ENCODE peak calls at places on chromosomes 13 and 19, in seven cellular contexts. B, T, S, Y, I, U and G are unnamed samples.

GRCh38 chr13:20000062-20000552 is 41.6 kb downstream of the ZMYM2 start:
- DNase-seq in B (no peak), T (no peak), S (no peak), Y (no peak), I (no peak), U (no peak), G (no peak)

GRCh38 chr19:33278403-33279269 is 23.7 kb downstream of the CEBPA start:
- DNase-seq in B (no peak), T (no peak), S (no peak), Y (no peak), I (no peak), U (no peak), G (no peak)

GRCh38 chr13:30394798-30395191 is 27.5 kb upstream of the UBE2L5 start:
- DNase-seq in B (no peak), T (no peak), S (no peak), Y (no peak), I (no peak), U (no peak), G (no peak)

GRCh38 chr13:104389722-104390121 is 1323.5 kb upstream of the SLC10A2 start:
- DNase-seq in B (no peak), T (no peak), S (no peak), Y (no peak), I (no peak), U (peak), G (no peak)

GRCh38 chr19:29263305-29264080 is 50.5 kb upstream of the UQCRFS1 start:
- DNase-seq in B (no peak), T (peak), S (peak), Y (peak), I (no peak), U (peak), G (peak)

GRCh38 chr19:45443462-45444317 is 20.0 kb upstream of the ERCC1 start:
- DNase-seq in B (peak), T (peak), S (peak), Y (peak), I (peak), U (peak), G (peak)

GRCh38 chr19:7692417-7693088 is 9.4 kb downstream of the FCER2 start:
- DNase-seq in B (no peak), T (no peak), S (no peak), Y (peak), I (no peak), U (no peak), G (no peak)

GRCh38 chr19:40241809-40242384 is 15.4 kb upstream of the CCNP start:
- DNase-seq in B (no peak), T (no peak), S (no peak), Y (no peak), I (no peak), U (peak), G (no peak)

DNA sequence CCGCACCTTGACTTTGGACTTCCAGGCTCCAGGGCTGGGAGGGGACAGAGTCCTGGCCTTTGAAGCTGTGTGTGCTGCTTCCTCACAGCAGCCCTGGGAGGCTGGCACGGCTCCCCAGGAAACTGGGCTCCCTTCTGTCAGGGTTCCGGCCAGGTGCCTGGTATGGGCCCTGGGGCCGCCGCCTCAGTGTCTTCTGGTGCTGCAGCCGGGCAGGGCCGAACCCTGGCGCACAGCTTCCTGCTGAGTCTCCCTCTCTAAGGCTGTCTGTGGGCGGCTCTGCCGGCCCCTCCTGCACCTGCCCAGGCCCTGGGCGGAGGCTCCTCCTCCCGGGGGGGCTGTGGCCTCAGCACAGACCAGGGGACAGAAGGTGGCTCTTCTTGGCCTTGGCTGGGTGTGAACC is 32.4 kb downstream of the GPX4 start:
- DNase-seq in B (no peak), T (no peak), S (no peak), Y (no peak), I (no peak), U (no peak), G (peak)
- H3K4me3 ChIP-seq in B (no peak), T (no peak), S (no peak), Y (no peak), I (no peak), U (no peak), G (peak)

GRCh38 chr13:38308736-38309135 is 40.9 kb upstream of the UFM1 start:
- DNase-seq in B (peak), T (no peak), S (no peak), Y (no peak), I (no peak), U (peak), G (no peak)
- H3K27ac ChIP-seq in B (peak), T (no peak), S (no peak), Y (no peak), I (no peak), U (no peak), G (no peak)

DNA sequence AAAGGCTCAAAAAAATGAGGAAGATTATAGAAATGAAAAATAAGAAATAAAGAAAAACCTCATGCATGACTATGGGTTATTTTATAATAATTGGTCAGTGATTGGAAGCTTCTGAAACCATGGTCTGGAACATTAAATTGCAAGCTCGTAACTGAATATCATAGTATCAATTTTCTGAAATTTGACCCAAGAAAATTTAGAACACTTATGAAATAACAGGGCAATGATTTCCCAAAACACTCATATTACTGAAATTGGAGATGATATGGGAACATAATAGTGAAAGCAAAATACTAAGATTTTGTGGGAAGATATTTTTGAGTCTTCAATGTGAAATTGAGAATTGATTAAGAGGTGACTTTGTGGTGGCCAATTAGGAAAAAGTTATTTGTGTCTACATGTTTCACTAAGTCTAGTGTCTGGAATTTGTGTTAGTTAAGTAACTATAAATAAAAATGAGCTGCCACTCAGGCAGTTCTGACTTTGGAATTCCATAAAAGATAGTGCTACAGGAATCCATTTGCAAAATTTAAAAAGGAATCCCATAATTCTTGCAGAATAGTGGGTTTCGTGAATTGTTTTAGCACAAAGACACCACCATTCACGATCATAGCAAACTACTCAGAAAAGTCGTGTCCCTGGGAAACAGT is 603.0 kb downstream of the LMO7 start:
- DNase-seq in B (no peak), T (no peak), S (no peak), Y (no peak), I (no peak), U (no peak), G (no peak)
- H3K4me3 ChIP-seq in B (no peak), T (no peak), S (no peak), Y (no peak), I (no peak), U (no peak), G (no peak)

DNA sequence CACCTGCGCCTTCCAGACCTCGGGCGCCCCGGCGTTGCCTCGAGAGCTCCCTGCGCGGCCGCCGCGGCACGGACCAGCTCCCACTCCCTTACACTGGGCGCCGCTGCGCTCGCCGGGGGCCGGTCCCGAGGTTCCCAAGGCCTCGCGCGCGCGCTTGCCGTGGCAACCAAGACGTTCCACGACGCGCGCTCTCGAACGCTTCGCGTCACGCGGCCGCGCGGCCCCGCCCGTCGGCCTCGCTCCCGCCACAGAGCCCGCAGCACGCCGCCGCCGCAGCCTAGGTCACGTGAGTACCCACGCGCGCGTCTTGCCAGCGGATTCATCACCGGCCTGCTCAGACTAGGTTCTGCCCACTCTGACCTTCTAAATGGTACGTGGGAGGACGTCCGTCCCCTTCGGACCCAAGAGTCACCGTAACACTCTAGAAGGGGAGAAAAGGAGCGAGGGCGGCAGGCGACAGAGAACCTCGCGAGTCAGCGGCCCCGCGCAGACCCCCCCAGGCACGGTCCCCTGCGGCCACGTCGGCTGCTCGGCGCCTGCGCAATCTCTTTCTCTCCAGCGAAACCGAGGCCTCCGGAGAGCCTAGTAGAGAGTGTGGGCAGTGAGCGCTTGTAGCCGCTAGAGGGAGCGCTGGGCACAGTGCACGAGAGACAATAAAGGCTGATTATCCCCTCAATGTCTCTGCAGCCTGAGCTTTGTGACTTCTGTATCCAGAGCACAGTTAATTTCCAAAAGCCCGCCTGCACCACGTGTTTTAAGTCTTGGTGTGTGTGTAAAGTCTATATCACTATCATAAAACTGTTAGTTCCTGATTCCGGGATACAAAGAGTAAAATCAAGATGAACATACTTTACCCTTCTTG is at the start of gene SPART:
- DNase-seq in B (peak), T (peak), S (peak), Y (peak), I (peak), U (peak), G (peak)
- H3K27ac ChIP-seq in B (peak), T (peak), S (peak), Y (peak), I (peak), U (peak), G (peak)

GRCh38 chr19:10260141-10260584 is 8.1 kb downstream of the MRPL4 start:
- DNase-seq in B (peak), T (no peak), S (no peak), Y (no peak), I (no peak), U (no peak), G (no peak)
- H3K4me3 ChIP-seq in B (no peak), T (no peak), S (no peak), Y (no peak), I (no peak), U (no peak), G (no peak)

GRCh38 chr19:1911995-1912394 is 6.8 kb downstream of the ADAT3 start:
- DNase-seq in B (no peak), T (no peak), S (no peak), Y (no peak), I (no peak), U (no peak), G (peak)
- H3K27ac ChIP-seq in B (no peak), T (no peak), S (no peak), Y (no peak), I (no peak), U (no peak), G (peak)

GRCh38 chr13:58004761-58005160 is 373.2 kb downstream of the PCDH17 start:
- DNase-seq in B (no peak), T (no peak), S (no peak), Y (no peak), I (no peak), U (no peak), G (no peak)
- H3K4me3 ChIP-seq in B (no peak), T (no peak), S (no peak), Y (no peak), I (no peak), U (no peak), G (no peak)

DNA sequence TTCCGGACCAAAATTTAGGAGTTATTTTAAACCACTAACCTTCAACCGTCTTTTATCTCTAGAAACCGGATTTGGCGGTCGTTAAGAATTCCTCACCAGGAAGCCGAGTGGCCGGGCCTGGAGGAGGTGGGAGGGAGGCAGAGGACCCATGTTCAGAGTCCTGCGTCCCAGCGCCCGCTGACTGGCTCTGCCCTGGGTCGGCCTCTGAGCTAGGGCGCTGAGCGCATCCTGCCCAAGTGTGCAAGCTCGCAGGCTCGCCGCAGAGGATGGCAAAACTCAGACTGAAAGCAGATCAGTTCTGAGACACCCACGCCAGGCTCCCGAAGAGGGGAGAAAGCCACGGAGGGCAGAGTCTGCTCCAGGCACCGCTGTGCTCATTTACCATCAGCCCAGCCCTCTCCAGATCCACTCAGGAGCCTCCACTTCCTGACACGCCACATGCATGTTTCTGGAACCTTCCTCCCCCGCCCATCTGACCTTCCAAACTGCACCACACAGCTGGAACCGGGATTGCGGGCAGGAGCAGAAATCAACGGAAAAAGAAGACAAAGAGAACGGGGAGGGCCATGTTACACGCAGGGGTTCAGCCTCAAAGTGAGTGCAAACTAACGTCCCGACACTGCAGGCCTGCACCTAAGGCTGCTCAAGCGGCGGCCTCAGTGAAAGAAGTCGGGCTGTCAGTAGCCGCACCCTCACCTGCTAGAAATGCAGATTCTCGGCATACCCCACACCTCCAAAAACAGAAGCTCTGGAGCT is 8.2 kb downstream of the COL4A1 start:
- DNase-seq in B (no peak), T (no peak), S (no peak), Y (no peak), I (peak), U (peak), G (no peak)
- H3K27ac ChIP-seq in B (no peak), T (no peak), S (peak), Y (no peak), I (peak), U (no peak), G (peak)